ENCODE peak calls at places on chromosomes 2 and 18, in seven cellular contexts. F is A549, T is cardiac fibroblast, B is A673, Q is astrocyte of the spinal cord, H is colonic mucosa, V is right atrium auricular region. S is an unnamed sample.

GRCh38 chr2:9300829-9301453 is 94.3 kb downstream of the ASAP2 start:
- DNase-seq in F (no peak), T (no peak), B (no peak), Q (no peak), H (no peak), V (no peak), S (no peak)

GRCh38 chr2:24360050-24360962 is at the start of gene ITSN2:
- DNase-seq in F (peak; percentile 87), T (peak; percentile 67), B (peak; percentile 83), Q (peak; percentile 57), H (peak; percentile 83), V (peak; percentile 70), S (no peak)

GRCh38 chr18:7464245-7464966 is 102.7 kb upstream of the PTPRM start:
- DNase-seq in F (no peak), T (no peak), B (no peak), Q (no peak), H (no peak), V (no peak), S (no peak)

GRCh38 chr2:45578056-45578843 is 32.8 kb downstream of the SRBD1 start:
- DNase-seq in F (peak; percentile 15), T (peak; percentile 80), B (peak; percentile 78), Q (peak; percentile 46), H (no peak), V (no peak), S (no peak)

GRCh38 chr2:96112501-96113366 is 3.6 kb downstream of the ADRA2B start:
- DNase-seq in F (no peak), T (no peak), B (no peak), Q (no peak), H (no peak), V (no peak), S (no peak)

GRCh38 chr2:205811387-205811786 is 129.1 kb downstream of the NRP2 start:
- DNase-seq in F (no peak), T (peak; percentile 14), B (no peak), Q (no peak), H (no peak), V (no peak), S (no peak)

GRCh38 chr2:193584522-193584938 is 1389.8 kb upstream of the TMEFF2 start:
- DNase-seq in F (no peak), T (peak; percentile 65), B (peak; percentile 79), Q (peak; percentile 52), H (no peak), V (no peak), S (peak; percentile 39)

GRCh38 chr2:61220768-61221167 is 58.8 kb downstream of the C2orf74 start:
- DNase-seq in F (no peak), T (peak; percentile 80), B (no peak), Q (peak; percentile 48), H (no peak), V (no peak), S (no peak)

GRCh38 chr2:176134045-176134444 is 4.5 kb downstream of the HOXD8 start:
- DNase-seq in F (no peak), T (no peak), B (peak; percentile 38), Q (no peak), H (no peak), V (no peak), S (no peak)

GRCh38 chr18:62718268-62718800 is 3.0 kb downstream of the PHLPP1 start:
- DNase-seq in F (no peak), T (no peak), B (no peak), Q (no peak), H (no peak), V (no peak), S (no peak)

DNA sequence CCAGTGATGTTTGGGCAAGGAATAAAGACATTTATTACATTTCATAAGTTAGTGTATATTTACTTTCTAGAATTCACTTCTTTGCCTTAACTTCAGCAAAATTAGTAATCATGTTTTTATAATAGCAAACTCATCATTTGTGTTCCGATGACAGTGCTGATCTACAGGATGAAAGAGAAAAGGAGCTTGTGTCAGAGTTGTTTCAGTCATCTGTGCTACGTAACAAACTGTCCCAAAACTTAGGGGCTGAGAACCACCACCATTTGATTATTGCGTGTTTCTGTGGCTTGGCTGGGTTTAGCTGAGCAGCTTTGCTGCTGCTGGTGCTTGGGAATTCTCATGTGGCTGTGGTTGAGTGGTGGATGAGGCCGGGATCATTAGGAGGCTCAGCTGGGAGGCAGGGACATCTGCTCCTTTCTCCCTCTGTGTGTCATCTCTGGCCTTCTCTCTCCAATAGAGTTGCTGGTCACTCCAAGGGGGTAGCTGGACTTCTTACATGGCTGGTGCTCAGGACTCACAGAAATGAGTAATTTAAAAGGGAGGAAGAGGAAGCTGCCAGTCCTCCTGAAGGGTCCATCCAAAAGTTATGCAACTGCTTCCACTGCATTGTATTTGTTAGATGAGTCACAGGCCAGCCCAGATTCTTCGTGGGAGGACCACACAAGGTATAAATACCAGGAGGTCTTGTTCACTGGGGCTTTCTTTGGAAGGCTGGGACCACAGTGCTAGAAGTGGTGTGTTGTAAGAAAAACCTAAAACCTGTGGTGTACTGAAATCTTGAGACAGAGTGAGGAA is 43.4 kb upstream of the HAAO start:
- DNase-seq in F (peak; percentile 66), T (peak; percentile 100), B (peak; percentile 27), Q (peak; percentile 97), H (no peak), V (peak; percentile 91), S (no peak)
- TF ChIP-seq CTCF in F (no peak), T (no peak), B (no peak), Q (no peak), H (no peak), V (no peak), S (no peak)

DNA sequence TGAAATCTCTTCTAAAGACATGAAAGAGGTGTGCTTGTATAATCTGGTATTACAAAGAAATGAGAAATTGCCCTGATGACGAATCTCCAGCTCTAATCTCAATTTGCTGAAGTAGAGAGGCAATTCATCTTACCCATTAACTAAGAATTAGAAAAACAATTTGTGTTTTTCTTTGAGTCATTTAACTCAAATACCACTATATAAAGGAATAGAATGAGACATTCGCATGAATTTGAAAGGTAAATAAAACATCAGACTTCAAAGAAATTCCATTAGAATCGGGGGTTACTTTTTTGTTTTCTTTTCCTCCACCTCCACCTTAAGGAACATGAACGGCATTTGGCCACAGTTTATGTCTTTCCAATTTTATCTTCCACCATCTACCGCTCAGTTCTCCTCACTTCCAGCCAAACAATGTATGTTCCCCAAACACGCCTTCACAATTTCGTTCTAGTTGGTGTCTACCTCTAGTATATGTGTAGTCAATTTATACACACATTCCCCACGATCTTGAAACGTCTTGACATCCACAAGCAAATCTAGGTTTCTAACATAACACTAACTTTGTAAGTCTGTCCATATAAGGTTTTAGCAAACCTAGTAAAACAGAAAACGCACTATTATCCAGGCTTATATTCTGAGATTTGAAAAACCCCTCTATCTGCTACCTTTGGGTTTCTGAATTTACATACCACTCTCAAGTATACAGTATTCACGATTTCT is 1.3 kb upstream of the SMCHD1 start:
- DNase-seq in F (no peak), T (peak; percentile 26), B (no peak), Q (peak; percentile 47), H (no peak), V (no peak), S (no peak)
- H3K4me3 ChIP-seq in F (peak overlapping the region; percentile 92), T (peak overlapping the region; percentile 95), B (peak overlapping the region; percentile 98), Q (peak overlapping the region; percentile 93), H (peak overlapping the region; percentile 86), V (peak overlapping the region; percentile 62), S (peak overlapping the region; percentile 92)

DNA sequence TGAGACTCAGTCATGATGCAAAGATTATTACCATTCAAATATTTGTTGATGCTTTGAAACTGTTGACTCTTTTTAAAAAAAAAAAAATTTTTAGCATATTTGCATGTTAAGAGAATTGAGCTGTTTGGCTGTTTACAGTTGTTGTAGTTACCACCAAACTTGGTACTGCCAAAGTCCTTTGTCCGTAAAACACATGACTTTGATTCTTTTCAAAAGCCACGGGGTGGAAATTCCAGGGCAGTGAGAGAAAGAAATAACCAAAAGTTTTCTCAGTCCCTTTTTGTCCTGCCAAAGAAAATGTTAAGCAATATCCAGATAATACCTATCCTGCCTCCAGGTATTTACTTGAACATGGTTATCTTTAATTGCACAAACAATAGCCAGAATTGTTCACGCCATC is 474.7 kb downstream of the METTL4 start:
- DNase-seq in F (no peak), T (peak; percentile 30), B (no peak), Q (no peak), H (no peak), V (no peak), S (no peak)
- TF ChIP-seq CTCF in F (no peak), T (no peak), B (no peak), Q (no peak), H (no peak), V (no peak), S (no peak)

GRCh38 chr2:97747285-97747684 is 33.9 kb downstream of the ZAP70 start:
- DNase-seq in F (no peak), T (no peak), B (no peak), Q (no peak), H (no peak), V (no peak), S (no peak)
- H3K4me3 ChIP-seq in F (no peak overlapping the region), T (no peak overlapping the region), B (no peak overlapping the region), Q (no peak overlapping the region), H (no peak overlapping the region), V (no peak overlapping the region), S (no peak overlapping the region)

GRCh38 chr2:100670232-100670631 is 107.4 kb downstream of the PDCL3 start:
- DNase-seq in F (no peak), T (no peak), B (no peak), Q (no peak), H (no peak), V (peak; percentile 23), S (no peak)
- TF ChIP-seq CTCF in F (no peak), T (no peak), B (no peak), Q (no peak), H (no peak), V (no peak), S (no peak)

DNA sequence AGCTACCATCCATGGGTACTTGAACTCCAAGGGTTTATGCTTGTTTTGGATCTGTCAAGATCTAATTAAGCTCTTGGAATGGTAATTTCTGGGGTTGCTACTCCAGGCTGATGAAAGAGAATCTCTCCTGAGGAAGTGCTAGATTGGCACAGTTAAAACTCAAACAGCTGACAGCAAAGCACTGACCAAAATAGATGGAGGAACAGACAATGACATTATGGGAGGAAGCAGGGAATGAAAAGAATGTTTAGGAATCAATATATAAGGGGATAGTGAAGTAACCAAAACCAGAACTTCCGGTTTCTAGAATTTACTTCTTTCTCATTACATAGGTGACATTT is 6.3 kb downstream of the THUMPD2 start:
- DNase-seq in F (no peak), T (no peak), B (no peak), Q (no peak), H (no peak), V (no peak), S (no peak)
- H3K4me3 ChIP-seq in F (no peak overlapping the region), T (no peak overlapping the region), B (no peak overlapping the region), Q (no peak overlapping the region), H (no peak overlapping the region), V (no peak overlapping the region), S (no peak overlapping the region)

GRCh38 chr18:36372902-36373301 is 75.4 kb downstream of the FHOD3 start:
- DNase-seq in F (no peak), T (peak; percentile 93), B (no peak), Q (peak; percentile 89), H (no peak), V (no peak), S (no peak)
- TF ChIP-seq CTCF in F (no peak), T (peak; percentile 40), B (no peak), Q (peak; percentile 38), H (no peak), V (no peak), S (no peak)

GRCh38 chr2:27307545-27308358 is 493 bp downstream of the UCN start:
- DNase-seq in F (no peak), T (no peak), B (peak; percentile 37), Q (no peak), H (no peak), V (no peak), S (no peak)
- H3K4me3 ChIP-seq in F (no peak overlapping the region), T (no peak overlapping the region), B (peak overlapping the region; percentile 34), Q (no peak overlapping the region), H (no peak overlapping the region), V (no peak overlapping the region), S (no peak overlapping the region)

S was measured in LNCaP clone FGC.